ENCODE peak calls at places on chromosomes 4 and X, in six cellular contexts. R is left lung, W is right atrium auricular region, H is endodermal cell, D is fibroblast of lung, E is suprapubic skin. G is an unnamed sample.

GRCh38 chrX:72003811-72004750 is 93.4 kb downstream of the NHSL2 start:
- DNase-seq in E (no peak), R (no peak), H (peak; percentile 90), D (peak; percentile 73), W (peak; percentile 66), G (peak; percentile 48)

GRCh38 chr4:115215935-115216334 is 102.5 kb upstream of the NDST4 start:
- DNase-seq in D (no peak), R (no peak), E (no peak), W (no peak), H (no peak), G (no peak)

GRCh38 chr4:118770741-118771187 is 65.2 kb downstream of the SEC24D start:
- DNase-seq in E (no peak), W (no peak), R (no peak), D (no peak), H (no peak), G (no peak)

GRCh38 chrX:70476934-70477733 is 32.5 kb downstream of the DLG3 start:
- DNase-seq in H (peak; percentile 82), W (no peak), D (peak; percentile 75), R (peak; percentile 52), E (no peak), G (peak; percentile 77)

GRCh38 chr4:186201535-186202230 is 10.3 kb downstream of the CYP4V2 start:
- DNase-seq in D (no peak), H (peak; percentile 81), E (no peak), R (no peak), W (no peak), G (peak; percentile 57)

GRCh38 chrX:112851161-112851779 is 10.6 kb upstream of the AMOT start:
- DNase-seq in D (no peak), R (no peak), W (no peak), E (no peak), H (peak; percentile 80), G (no peak)

GRCh38 chr4:145891958-145892357 is 46.7 kb downstream of the ZNF827 start:
- DNase-seq in H (peak; percentile 86), E (no peak), D (no peak), W (no peak), R (no peak), G (no peak)

GRCh38 chr4:39178706-39179105 is 3.6 kb upstream of the WDR19 start:
- DNase-seq in R (no peak), W (no peak), D (peak; percentile 35), E (no peak), H (no peak), G (no peak)

DNA sequence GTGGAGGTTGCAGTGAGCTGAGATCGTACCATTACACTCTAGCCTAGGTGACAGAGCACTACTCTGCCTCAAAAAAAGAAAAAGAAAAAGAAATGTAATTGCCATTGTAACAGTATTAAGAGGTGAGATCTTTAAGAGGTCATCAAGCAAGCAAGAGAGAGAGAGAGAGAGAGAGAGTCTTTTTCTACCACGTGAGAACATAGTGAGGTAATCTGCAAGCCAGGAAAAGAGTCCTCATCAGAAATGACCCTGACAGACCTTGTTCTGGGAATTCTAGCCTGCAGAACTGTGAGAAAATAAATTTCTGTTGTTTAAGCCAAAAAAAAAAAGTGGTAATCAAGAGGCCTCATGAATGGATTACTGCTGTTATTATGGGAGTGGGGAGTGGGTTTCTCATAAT is 14.9 kb downstream of the GPKOW start:
- DNase-seq in R (no peak), D (no peak), E (no peak), W (no peak), H (no peak), G (no peak)
- H3K4me3 ChIP-seq in R (no peak overlapping the region), D (no peak overlapping the region), E (no peak overlapping the region), W (no peak overlapping the region), H (no peak overlapping the region), G (no peak overlapping the region)

GRCh38 chr4:180640193-180640592 is 1603.0 kb upstream of the TENM3 start:
- DNase-seq in E (no peak), W (no peak), H (peak; percentile 48), D (no peak), R (no peak), G (no peak)

GRCh38 chr4:180637616-180638015 is 1605.6 kb upstream of the TENM3 start:
- DNase-seq in D (peak; percentile 3), E (no peak), W (no peak), H (no peak), R (no peak), G (no peak)

GRCh38 chr4:180635276-180635675 is 1607.9 kb upstream of the TENM3 start:
- DNase-seq in R (no peak), D (peak; percentile 77), H (no peak), W (no peak), E (no peak), G (no peak)

GRCh38 chr4:180641495-180641894 is 1601.7 kb upstream of the TENM3 start:
- DNase-seq in E (no peak), D (no peak), R (no peak), H (no peak), W (no peak), G (no peak)

DNA sequence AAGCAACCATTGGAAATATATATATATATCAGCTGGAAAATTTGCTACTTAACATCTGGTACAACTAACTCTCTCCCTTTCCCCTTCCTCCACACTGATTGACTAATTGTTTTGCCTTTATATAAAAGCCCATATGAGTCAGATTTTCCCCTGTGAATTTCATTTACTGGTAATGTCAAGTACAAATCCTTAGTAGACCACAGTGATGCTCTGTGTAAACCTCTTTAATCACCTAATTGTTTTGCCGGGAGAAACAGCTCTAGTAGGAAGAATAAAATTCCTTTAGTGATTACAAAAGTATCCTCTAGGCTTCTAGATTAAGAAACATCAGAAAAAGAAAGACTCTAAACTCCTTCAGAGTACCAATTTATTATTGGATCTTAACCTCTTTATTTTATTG is 1606.5 kb upstream of the TENM3 start:
- DNase-seq in E (no peak), W (no peak), R (no peak), H (no peak), D (peak; percentile 95), G (no peak)
- H3K4me3 ChIP-seq in E (no peak overlapping the region), W (no peak overlapping the region), R (no peak overlapping the region), H (no peak overlapping the region), D (no peak overlapping the region), G (no peak overlapping the region)

DNA sequence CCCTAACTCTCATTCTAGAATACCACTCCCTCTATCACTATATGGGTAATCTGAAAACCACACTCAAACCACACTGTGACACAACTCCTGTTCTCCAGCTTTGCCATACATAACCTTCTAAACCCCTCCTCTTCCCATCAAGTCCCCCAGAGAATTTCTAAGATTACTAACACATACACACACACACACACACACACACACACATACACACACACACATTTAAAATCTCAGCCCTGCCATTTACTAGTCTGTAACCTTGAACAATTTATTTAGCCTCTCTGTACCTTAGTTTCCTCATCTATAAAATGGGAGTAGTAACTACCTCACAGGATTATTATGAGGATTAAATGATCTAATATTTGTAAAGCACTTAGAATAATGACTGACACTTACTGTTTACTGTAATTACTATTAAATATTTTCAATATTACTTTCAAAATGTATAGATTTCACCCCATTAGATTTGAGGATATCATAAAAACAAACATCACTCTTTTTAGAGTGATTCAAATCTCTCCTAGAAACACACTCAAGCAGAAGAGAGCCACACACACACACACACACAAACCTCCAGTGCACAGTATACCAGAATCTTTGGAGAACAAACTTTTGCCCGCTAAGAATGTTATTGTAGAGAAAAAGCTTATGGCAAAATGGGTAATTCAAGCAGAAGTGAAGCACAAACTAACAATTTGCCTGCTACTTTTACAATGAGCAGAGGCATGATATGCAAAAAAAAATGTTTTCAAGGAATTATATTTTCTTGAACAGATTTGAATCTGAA is 3.8 kb downstream of the ANKRD50 start:
- DNase-seq in R (no peak), E (no peak), D (peak; percentile 70), W (no peak), H (no peak), G (no peak)
- H3K4me3 ChIP-seq in R (peak overlapping the region; percentile 80), E (peak overlapping the region; percentile 89), D (peak overlapping the region; percentile 82), W (no peak overlapping the region), H (peak overlapping the region; percentile 92), G (no peak overlapping the region)

GRCh38 chr4:139553751-139554670 is 2.0 kb downstream of the SETD7 start:
- DNase-seq in E (no peak), H (no peak), W (no peak), D (no peak), R (no peak), G (no peak)
- H3K4me3 ChIP-seq in E (peak overlapping the region; percentile 91), H (peak overlapping the region; percentile 89), W (peak overlapping the region; percentile 80), D (peak overlapping the region; percentile 82), R (peak overlapping the region; percentile 83), G (no peak overlapping the region)

GRCh38 chrX:139198936-139199335 is 331.6 kb upstream of the F9 start:
- DNase-seq in D (no peak), W (no peak), H (no peak), R (no peak), E (no peak), G (no peak)

GRCh38 chrX:139191746-139192385 is 338.7 kb upstream of the F9 start:
- DNase-seq in E (no peak), D (no peak), H (no peak), R (no peak), W (no peak), G (no peak)

GRCh38 chrX:139196890-139197289 is 333.6 kb upstream of the F9 start:
- DNase-seq in R (no peak), W (no peak), E (no peak), H (no peak), D (no peak), G (no peak)

GRCh38 chrX:139192386-139192961 is 338.1 kb upstream of the F9 start:
- DNase-seq in R (no peak), D (peak; percentile 59), E (no peak), W (no peak), H (no peak), G (no peak)

GRCh38 chrX:139194571-139195280 is 335.8 kb upstream of the F9 start:
- DNase-seq in E (no peak), H (peak; percentile 62), R (no peak), D (peak; percentile 47), W (no peak), G (peak; percentile 37)
- H3K4me3 ChIP-seq in E (peak overlapping the region; percentile 50), H (no peak overlapping the region), R (peak overlapping the region; percentile 31), D (no peak overlapping the region), W (peak overlapping the region; percentile 41), G (no peak overlapping the region)

GRCh38 chr4:139241086-139241783 is 38.8 kb downstream of the MGARP start:
- DNase-seq in R (no peak), H (peak; percentile 54), D (no peak), E (no peak), W (no peak), G (no peak)
- H3K4me3 ChIP-seq in R (no peak overlapping the region), H (no peak overlapping the region), D (no peak overlapping the region), E (no peak overlapping the region), W (no peak overlapping the region), G (no peak overlapping the region)

GRCh38 chr4:15011166-15011565 is 8.9 kb downstream of the CPEB2 start:
- DNase-seq in E (no peak), H (no peak), W (no peak), D (no peak), R (no peak), G (no peak)
- H3K4me3 ChIP-seq in E (no peak overlapping the region), H (no peak overlapping the region), W (no peak overlapping the region), D (peak overlapping the region; percentile 14), R (no peak overlapping the region), G (no peak overlapping the region)

DNA sequence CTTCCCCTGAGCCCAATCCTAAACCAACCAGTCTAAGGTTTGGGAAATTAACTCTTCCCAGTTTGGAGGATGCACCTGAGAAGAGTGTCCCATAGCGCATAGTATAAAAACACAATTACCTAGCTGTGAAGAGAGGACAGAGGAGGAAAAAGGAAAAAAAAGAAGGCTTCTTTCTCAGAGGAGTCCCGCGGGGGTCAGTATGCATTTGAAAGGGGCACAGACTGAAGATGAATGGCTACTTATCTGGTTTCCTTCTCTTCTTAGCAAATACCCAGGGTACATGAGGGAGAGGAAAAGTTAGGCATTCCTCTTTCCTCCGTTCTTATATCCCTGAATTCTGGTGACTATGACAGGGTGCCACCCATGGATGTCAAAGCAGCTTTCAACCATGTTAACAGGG is 96.9 kb downstream of the TMEM47 start:
- DNase-seq in H (peak; percentile 79), W (no peak), R (no peak), E (no peak), D (no peak), G (no peak)
- H3K4me3 ChIP-seq in H (no peak overlapping the region), W (no peak overlapping the region), R (no peak overlapping the region), E (no peak overlapping the region), D (no peak overlapping the region), G (no peak overlapping the region)

G was measured in mucosa of descending colon.